ENCODE peak calls at places on chromosomes 4 and X, in four cellular contexts. One of them, this sample, is unnamed.

GRCh38 chr4:1821679-1822567 is 28.8 kb downstream of the FGFR3 start:
- DNase-seq in lower leg skin: no peak
- DNase-seq in neural crest cell: no peak
- DNase-seq in endothelial cell of umbilical vein: no peak
- DNase-seq in this sample: no peak

GRCh38 chr4:13626492-13627184 is 887 bp downstream of the BOD1L1 start:
- DNase-seq in endothelial cell of umbilical vein: no peak
- DNase-seq in neural crest cell: no peak
- DNase-seq in lower leg skin: no peak
- DNase-seq in this sample: no peak

GRCh38 chr4:108620101-108620932 is at the start of gene RPL34:
- DNase-seq in lower leg skin: peak
- DNase-seq in neural crest cell: peak
- DNase-seq in endothelial cell of umbilical vein: peak
- DNase-seq in this sample: peak

GRCh38 chr4:56544573-56545131 is 39.1 kb downstream of the ARL9 start:
- DNase-seq in lower leg skin: peak
- DNase-seq in endothelial cell of umbilical vein: peak
- DNase-seq in neural crest cell: peak
- DNase-seq in this sample: peak

GRCh38 chrX:33041141-33041540 is 170.2 kb downstream of the DMD start:
- DNase-seq in lower leg skin: no peak
- DNase-seq in endothelial cell of umbilical vein: no peak
- DNase-seq in neural crest cell: no peak
- DNase-seq in this sample: no peak

GRCh38 chr4:164824581-164824980 is 52.4 kb upstream of the APELA start:
- DNase-seq in lower leg skin: no peak
- DNase-seq in neural crest cell: no peak
- DNase-seq in endothelial cell of umbilical vein: no peak
- DNase-seq in this sample: no peak

GRCh38 chr4:151147000-151147399 is 47.6 kb downstream of the RPS3A start:
- DNase-seq in endothelial cell of umbilical vein: no peak
- DNase-seq in lower leg skin: no peak
- DNase-seq in neural crest cell: no peak
- DNase-seq in this sample: no peak

GRCh38 chrX:104118765-104119164 is 6.4 kb downstream of the ZCCHC18 start:
- DNase-seq in lower leg skin: no peak
- DNase-seq in neural crest cell: no peak
- DNase-seq in endothelial cell of umbilical vein: no peak
- DNase-seq in this sample: no peak

GRCh38 chr4:40121515-40121914 is 64.9 kb downstream of the N4BP2 start:
- DNase-seq in endothelial cell of umbilical vein: peak
- DNase-seq in neural crest cell: no peak
- DNase-seq in lower leg skin: no peak
- DNase-seq in this sample: no peak

GRCh38 chr4:22444813-22445212 is 71.1 kb downstream of the ADGRA3 start:
- DNase-seq in endothelial cell of umbilical vein: no peak
- DNase-seq in lower leg skin: no peak
- DNase-seq in neural crest cell: no peak
- DNase-seq in this sample: no peak

GRCh38 chrX:38768079-38768478 is 33.2 kb upstream of the MID1IP1 start:
- DNase-seq in endothelial cell of umbilical vein: peak
- DNase-seq in lower leg skin: no peak
- DNase-seq in neural crest cell: no peak
- DNase-seq in this sample: no peak

GRCh38 chrX:153937056-153937455 is 2.2 kb upstream of the NAA10 start:
- DNase-seq in lower leg skin: no peak
- DNase-seq in endothelial cell of umbilical vein: no peak
- DNase-seq in neural crest cell: no peak
- DNase-seq in this sample: no peak

GRCh38 chr4:87120411-87121162 is 99.8 kb downstream of the KLHL8 start:
- DNase-seq in endothelial cell of umbilical vein: peak
- DNase-seq in neural crest cell: no peak
- DNase-seq in lower leg skin: no peak
- DNase-seq in this sample: no peak

GRCh38 chrX:30215357-30215843 is at the start of gene MAGEB2:
- DNase-seq in endothelial cell of umbilical vein: no peak
- DNase-seq in neural crest cell: no peak
- DNase-seq in lower leg skin: no peak
- DNase-seq in this sample: no peak
- TF ChIP-seq CTCF in endothelial cell of umbilical vein: no peak
- TF ChIP-seq CTCF in neural crest cell: no peak
- TF ChIP-seq CTCF in lower leg skin: no peak
- TF ChIP-seq CTCF in this sample: no peak

DNA sequence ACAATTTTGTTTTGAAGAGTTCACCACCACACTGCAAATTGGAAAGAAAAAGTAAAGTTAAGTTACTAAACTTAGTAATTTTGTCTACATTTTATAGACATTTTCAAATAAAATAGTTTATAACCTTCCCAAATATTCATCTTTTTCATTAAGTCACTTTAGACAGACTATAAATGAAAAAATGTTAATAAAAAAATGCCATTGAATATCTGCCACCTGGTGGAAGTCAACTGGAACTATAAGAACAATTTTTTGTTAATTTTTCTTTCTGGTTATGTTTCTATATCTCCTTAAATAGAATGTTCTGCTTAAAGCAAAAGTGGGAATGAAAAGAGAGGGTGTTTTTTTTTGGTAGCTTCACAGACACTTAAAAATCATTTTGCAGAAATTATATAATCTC is 534.4 kb upstream of the PCDH10 start:
- DNase-seq in lower leg skin: no peak
- DNase-seq in endothelial cell of umbilical vein: peak
- DNase-seq in neural crest cell: no peak
- DNase-seq in this sample: no peak
- TF ChIP-seq CTCF in lower leg skin: no peak
- TF ChIP-seq CTCF in endothelial cell of umbilical vein: peak
- TF ChIP-seq CTCF in neural crest cell: peak
- TF ChIP-seq CTCF in this sample: peak

GRCh38 chr4:63296773-63297172 is 1112.5 kb downstream of the TECRL start:
- DNase-seq in neural crest cell: no peak
- DNase-seq in lower leg skin: no peak
- DNase-seq in endothelial cell of umbilical vein: no peak
- DNase-seq in this sample: no peak

GRCh38 chr4:63302792-63303191 is 1106.5 kb downstream of the TECRL start:
- DNase-seq in lower leg skin: no peak
- DNase-seq in endothelial cell of umbilical vein: no peak
- DNase-seq in neural crest cell: no peak
- DNase-seq in this sample: no peak

GRCh38 chr4:63302078-63302477 is 1107.2 kb downstream of the TECRL start:
- DNase-seq in endothelial cell of umbilical vein: no peak
- DNase-seq in lower leg skin: no peak
- DNase-seq in neural crest cell: no peak
- DNase-seq in this sample: no peak
- TF ChIP-seq CTCF in endothelial cell of umbilical vein: no peak
- TF ChIP-seq CTCF in lower leg skin: no peak
- TF ChIP-seq CTCF in neural crest cell: no peak
- TF ChIP-seq CTCF in this sample: no peak

GRCh38 chrX:140608111-140608510 is 101.4 kb upstream of the LINC00632 start:
- DNase-seq in endothelial cell of umbilical vein: no peak
- DNase-seq in neural crest cell: no peak
- DNase-seq in lower leg skin: no peak
- DNase-seq in this sample: no peak

GRCh38 chrX:140602140-140602539 is 97.3 kb upstream of the SOX3 start:
- DNase-seq in endothelial cell of umbilical vein: no peak
- DNase-seq in neural crest cell: no peak
- DNase-seq in lower leg skin: no peak
- DNase-seq in this sample: no peak
- TF ChIP-seq CTCF in endothelial cell of umbilical vein: no peak
- TF ChIP-seq CTCF in neural crest cell: no peak
- TF ChIP-seq CTCF in lower leg skin: no peak
- TF ChIP-seq CTCF in this sample: no peak

GRCh38 chr4:168304744-168305459 is 13.7 kb downstream of the DDX60 start:
- DNase-seq in endothelial cell of umbilical vein: peak
- DNase-seq in neural crest cell: no peak
- DNase-seq in lower leg skin: no peak
- DNase-seq in this sample: no peak
- TF ChIP-seq CTCF in endothelial cell of umbilical vein: no peak
- TF ChIP-seq CTCF in neural crest cell: no peak
- TF ChIP-seq CTCF in lower leg skin: no peak
- TF ChIP-seq CTCF in this sample: no peak

DNA sequence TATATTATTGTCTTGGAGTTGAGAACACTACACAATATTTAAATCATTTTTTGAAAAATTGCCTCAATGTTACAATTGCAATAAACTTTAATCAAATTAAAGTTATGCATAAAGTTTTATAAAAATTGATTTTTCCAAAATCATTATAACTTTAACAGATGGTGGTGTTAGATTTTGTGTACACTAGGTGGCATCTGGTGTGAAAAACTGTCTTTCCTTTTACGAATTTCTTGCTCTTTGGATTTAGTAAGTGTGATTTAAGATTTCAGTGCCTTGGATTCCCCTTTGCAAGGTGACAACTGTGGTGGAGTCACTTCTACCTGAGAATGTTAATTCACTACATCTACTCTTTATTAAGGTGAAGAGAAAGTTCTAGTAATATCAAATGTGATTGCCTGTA is 91.6 kb downstream of the AREG start:
- DNase-seq in neural crest cell: no peak
- DNase-seq in endothelial cell of umbilical vein: peak
- DNase-seq in lower leg skin: no peak
- DNase-seq in this sample: no peak
- TF ChIP-seq CTCF in neural crest cell: peak
- TF ChIP-seq CTCF in endothelial cell of umbilical vein: no peak
- TF ChIP-seq CTCF in lower leg skin: no peak
- TF ChIP-seq CTCF in this sample: peak

This sample was measured in glutamatergic neuron.